ENCODE peak calls at places on chromosomes 13 and 19, in four cellular contexts. K is T47D, U is mesothelial cell of epicardium, I is mucosa of descending colon. G is an unnamed sample.

GRCh38 chr13:112965573-112966115 is 3.4 kb upstream of the MCF2L start:
- DNase-seq in U (no peak), K (no peak), I (no peak), G (no peak)

GRCh38 chr13:113846639-113847318 is 17.1 kb downstream of the GAS6 start:
- DNase-seq in U (peak), I (no peak), K (no peak), G (no peak)

GRCh38 chr19:32555786-32556185 is 25.2 kb upstream of the PDCD5 start:
- DNase-seq in I (no peak), K (no peak), U (no peak), G (no peak)

GRCh38 chr13:113639661-113640262 is 18.2 kb downstream of the ATP4B start:
- DNase-seq in K (no peak), U (no peak), I (no peak), G (peak)

GRCh38 chr19:46602392-46603194 is 1.5 kb downstream of the CALM3 start:
- DNase-seq in K (no peak), U (no peak), I (no peak), G (no peak)

GRCh38 chr19:6838062-6838655 is 49.2 kb upstream of the ADGRE1 start:
- DNase-seq in I (no peak), K (no peak), U (no peak), G (no peak)

GRCh38 chr19:3146677-3147100 is 10.9 kb downstream of the GNA15 start:
- DNase-seq in U (no peak), K (no peak), I (peak), G (no peak)

GRCh38 chr13:77740097-77740496 is 42.6 kb downstream of the SLAIN1 start:
- DNase-seq in K (no peak), I (no peak), U (no peak), G (no peak)

GRCh38 chr19:48728882-48729645 is 9.5 kb upstream of the MAMSTR start:
- DNase-seq in U (no peak), I (no peak), K (no peak), G (peak)

G was measured in AG10803.